ENCODE peak calls at places on chromosomes 12 and 14, in seven cellular contexts. Z, L, F, X, C, W and Q are unnamed samples.

GRCh38 chr14:105468621-105469241 is 5.9 kb upstream of the CRIP2 start:
- ATAC-seq in Z (no peak), L (no peak), F (no peak), X (no peak), C (no peak), W (no peak), Q (no peak)

GRCh38 chr12:26691234-26691970 is 141.6 kb downstream of the ITPR2 start:
- ATAC-seq in Z (no peak), L (no peak), F (no peak), X (peak), C (no peak), W (no peak), Q (no peak)

GRCh38 chr12:128570191-128571065 is 253.3 kb downstream of the SLC15A4 start:
- ATAC-seq in Z (no peak), L (no peak), F (no peak), X (no peak), C (no peak), W (peak), Q (no peak)

GRCh38 chr14:52923902-52924575 is 26.8 kb downstream of the FERMT2 start:
- ATAC-seq in Z (no peak), L (no peak), F (no peak), X (peak), C (no peak), W (no peak), Q (no peak)

GRCh38 chr12:100539209-100539608 is 34.3 kb upstream of the GAS2L3 start:
- ATAC-seq in Z (no peak), L (no peak), F (no peak), X (peak), C (no peak), W (no peak), Q (no peak)

GRCh38 chr14:44309336-44309735 is 197.7 kb downstream of the FSCB start:
- ATAC-seq in Z (no peak), L (no peak), F (no peak), X (no peak), C (no peak), W (no peak), Q (no peak)

GRCh38 chr14:58283730-58284129 is 14.6 kb upstream of the ARID4A start:
- ATAC-seq in Z (no peak), L (no peak), F (no peak), X (no peak), C (no peak), W (no peak), Q (no peak)

GRCh38 chr14:65847065-65847847 is 434.7 kb downstream of the FUT8 start:
- ATAC-seq in Z (peak), L (peak), F (no peak), X (no peak), C (peak), W (peak), Q (peak)

GRCh38 chr12:1643056-1643455 is 14.0 kb downstream of the WNT5B start:
- ATAC-seq in Z (no peak), L (no peak), F (no peak), X (no peak), C (no peak), W (no peak), Q (no peak)

GRCh38 chr12:115090783-115091182 is 406.8 kb upstream of the TBX3 start:
- ATAC-seq in Z (no peak), L (no peak), F (no peak), X (no peak), C (no peak), W (no peak), Q (no peak)

GRCh38 chr14:68794130-68794855 is 1.4 kb upstream of the ZFP36L1 start:
- ATAC-seq in Z (peak), L (peak), F (peak), X (peak), C (peak), W (peak), Q (peak)

GRCh38 chr14:93009471-93010117 is 86.6 kb downstream of the CHGA start:
- ATAC-seq in Z (no peak), L (peak), F (no peak), X (no peak), C (no peak), W (no peak), Q (no peak)

GRCh38 chr14:77574446-77575125 is 41.9 kb downstream of the SPTLC2 start:
- ATAC-seq in Z (no peak), L (no peak), F (no peak), X (no peak), C (no peak), W (no peak), Q (no peak)

GRCh38 chr14:100215330-100215885 is 23.5 kb upstream of the YY1 start:
- ATAC-seq in Z (no peak), L (no peak), F (no peak), X (no peak), C (no peak), W (no peak), Q (no peak)

GRCh38 chr12:47066278-47067048 is 13.0 kb upstream of the PCED1B start:
- ATAC-seq in Z (no peak), L (no peak), F (peak), X (no peak), C (peak), W (peak), Q (peak)

GRCh38 chr14:99183311-99183710 is 88.7 kb downstream of the BCL11B start:
- ATAC-seq in Z (no peak), L (no peak), F (no peak), X (no peak), C (no peak), W (no peak), Q (no peak)

GRCh38 chr12:77847665-77848431 is 17.2 kb downstream of the NAV3 start:
- ATAC-seq in Z (no peak), L (peak), F (no peak), X (no peak), C (no peak), W (no peak), Q (no peak)

GRCh38 chr12:126772171-126772864 is 1494.7 kb upstream of the TMEM132C start:
- ATAC-seq in Z (peak), L (no peak), F (peak), X (peak), C (peak), W (peak), Q (peak)

GRCh38 chr12:104652910-104653309 is 196.2 kb downstream of the CHST11 start:
- ATAC-seq in Z (no peak), L (no peak), F (no peak), X (no peak), C (no peak), W (no peak), Q (no peak)

GRCh38 chr12:79782197-79782890 is 91.6 kb upstream of the PAWR start:
- ATAC-seq in Z (no peak), L (peak), F (no peak), X (peak), C (no peak), W (no peak), Q (no peak)

GRCh38 chr14:61577506-61577931 is 117.8 kb upstream of the HIF1A start:
- ATAC-seq in Z (no peak), L (no peak), F (no peak), X (no peak), C (no peak), W (no peak), Q (no peak)

GRCh38 chr14:92368001-92368400 is 45.0 kb downstream of the SLC24A4 start:
- ATAC-seq in Z (no peak), L (no peak), F (no peak), X (no peak), C (no peak), W (no peak), Q (no peak)

GRCh38 chr14:102181187-102181586 is 41.5 kb downstream of the WDR20 start:
- ATAC-seq in Z (no peak), L (no peak), F (no peak), X (no peak), C (no peak), W (no peak), Q (no peak)

GRCh38 chr12:111761099-111761498 is 5.6 kb upstream of the ALDH2 start:
- ATAC-seq in Z (no peak), L (no peak), F (no peak), X (no peak), C (no peak), W (no peak), Q (peak)

GRCh38 chr12:95882080-95882479 is 23.3 kb downstream of the SNRPF start:
- ATAC-seq in Z (no peak), L (no peak), F (no peak), X (no peak), C (no peak), W (no peak), Q (no peak)

GRCh38 chr12:51472984-51473383 is 48.4 kb downstream of the SLC4A8 start:
- ATAC-seq in Z (no peak), L (no peak), F (no peak), X (no peak), C (no peak), W (no peak), Q (no peak)

GRCh38 chr14:101289230-101289690 is 272.0 kb upstream of the DIO3 start:
- ATAC-seq in Z (no peak), L (no peak), F (no peak), X (no peak), C (no peak), W (no peak), Q (no peak)

GRCh38 chr14:24325131-24325530 is 9.7 kb downstream of the ADCY4 start:
- ATAC-seq in Z (no peak), L (no peak), F (no peak), X (no peak), C (no peak), W (no peak), Q (no peak)

GRCh38 chr12:27554421-27555186 is 30.6 kb downstream of the PPFIBP1 start:
- ATAC-seq in Z (no peak), L (peak), F (no peak), X (peak), C (no peak), W (no peak), Q (no peak)

GRCh38 chr14:69056389-69056788 is 77.3 kb upstream of the ACTN1 start:
- ATAC-seq in Z (no peak), L (no peak), F (no peak), X (no peak), C (no peak), W (peak), Q (no peak)

GRCh38 chr12:93022603-93023340 is 93.7 kb upstream of the EEA1 start:
- ATAC-seq in Z (no peak), L (no peak), F (no peak), X (no peak), C (no peak), W (no peak), Q (no peak)

GRCh38 chr12:40515041-40515825 is 177.0 kb upstream of the CNTN1 start:
- ATAC-seq in Z (no peak), L (no peak), F (no peak), X (no peak), C (no peak), W (no peak), Q (no peak)